ENCODE peak calls at places on chromosome 7, in five cellular contexts. One of them, this sample, is unnamed. For H3K4me1, the result is how much of the 10 kb centered on the place peaks cover.

GRCh38 chr7:149741629-149742028 is 31.8 kb downstream of the ZNF467 start:
- DNase-seq in RWPE2: no peak
- DNase-seq in ovary: no peak
- DNase-seq in Karpas-422: no peak
- DNase-seq in CD8-positive, alpha-beta memory T cell: no peak
- DNase-seq in this sample: peak

GRCh38 chr7:158403013-158403821 is 184.4 kb downstream of the PTPRN2 start:
- DNase-seq in RWPE2: no peak
- DNase-seq in ovary: no peak
- DNase-seq in Karpas-422: no peak
- DNase-seq in CD8-positive, alpha-beta memory T cell: no peak
- DNase-seq in this sample: no peak

GRCh38 chr7:48285365-48285764 is 114.1 kb downstream of the ABCA13 start:
- DNase-seq in RWPE2: no peak
- DNase-seq in ovary: no peak
- DNase-seq in Karpas-422: no peak
- DNase-seq in CD8-positive, alpha-beta memory T cell: no peak
- DNase-seq in this sample: no peak

GRCh38 chr7:64951250-64951848 is 39.5 kb downstream of the ZNF117 start:
- DNase-seq in RWPE2: no peak
- DNase-seq in ovary: no peak
- DNase-seq in Karpas-422: peak
- DNase-seq in CD8-positive, alpha-beta memory T cell: no peak
- DNase-seq in this sample: peak

GRCh38 chr7:124575181-124575580 is 190.4 kb downstream of the GPR37 start:
- DNase-seq in RWPE2: no peak
- DNase-seq in ovary: no peak
- DNase-seq in Karpas-422: no peak
- DNase-seq in CD8-positive, alpha-beta memory T cell: no peak
- DNase-seq in this sample: no peak

GRCh38 chr7:152189026-152189425 is 163.6 kb downstream of the GALNT11 start:
- DNase-seq in RWPE2: no peak
- DNase-seq in ovary: no peak
- DNase-seq in Karpas-422: no peak
- DNase-seq in CD8-positive, alpha-beta memory T cell: no peak
- DNase-seq in this sample: no peak

GRCh38 chr7:19099194-19099593 is 18.2 kb downstream of the TWIST1 start:
- DNase-seq in RWPE2: no peak
- DNase-seq in ovary: no peak
- DNase-seq in Karpas-422: no peak
- DNase-seq in CD8-positive, alpha-beta memory T cell: no peak
- DNase-seq in this sample: no peak

GRCh38 chr7:100691676-100692577 is 2.1 kb downstream of the GIGYF1 start:
- DNase-seq in RWPE2: no peak
- DNase-seq in ovary: peak
- DNase-seq in Karpas-422: peak
- DNase-seq in CD8-positive, alpha-beta memory T cell: peak
- DNase-seq in this sample: peak

GRCh38 chr7:38311329-38311937 is 38.0 kb upstream of the TARP start:
- DNase-seq in RWPE2: no peak
- DNase-seq in ovary: peak
- DNase-seq in Karpas-422: no peak
- DNase-seq in CD8-positive, alpha-beta memory T cell: no peak
- DNase-seq in this sample: no peak

GRCh38 chr7:148144827-148145226 is 445.7 kb upstream of the C7orf33 start:
- DNase-seq in RWPE2: no peak
- DNase-seq in ovary: no peak
- DNase-seq in Karpas-422: no peak
- DNase-seq in CD8-positive, alpha-beta memory T cell: no peak
- DNase-seq in this sample: no peak

GRCh38 chr7:107528461-107528860 is 35.3 kb downstream of the COG5 start:
- DNase-seq in RWPE2: no peak
- DNase-seq in ovary: no peak
- DNase-seq in Karpas-422: peak
- DNase-seq in CD8-positive, alpha-beta memory T cell: no peak
- DNase-seq in this sample: no peak

GRCh38 chr7:127995157-127995865 is 35.9 kb downstream of the LRRC4 start:
- DNase-seq in RWPE2: no peak
- DNase-seq in ovary: peak
- DNase-seq in Karpas-422: no peak
- DNase-seq in CD8-positive, alpha-beta memory T cell: no peak
- DNase-seq in this sample: no peak

GRCh38 chr7:5296627-5297226 is 14.0 kb downstream of the SLC29A4 start:
- DNase-seq in RWPE2: no peak
- DNase-seq in ovary: no peak
- DNase-seq in Karpas-422: peak
- DNase-seq in CD8-positive, alpha-beta memory T cell: peak
- DNase-seq in this sample: no peak

GRCh38 chr7:17466201-17466600 is 167.7 kb downstream of the AHR start:
- DNase-seq in RWPE2: no peak
- DNase-seq in ovary: no peak
- DNase-seq in Karpas-422: no peak
- DNase-seq in CD8-positive, alpha-beta memory T cell: no peak
- DNase-seq in this sample: no peak

GRCh38 chr7:19538036-19538435 is 170.8 kb downstream of the POLR1F start:
- DNase-seq in RWPE2: no peak
- DNase-seq in ovary: no peak
- DNase-seq in Karpas-422: no peak
- DNase-seq in CD8-positive, alpha-beta memory T cell: no peak
- DNase-seq in this sample: no peak

GRCh38 chr7:26603631-26604030 is 260.8 kb downstream of the SKAP2 start:
- DNase-seq in RWPE2: no peak
- DNase-seq in ovary: no peak
- DNase-seq in Karpas-422: no peak
- DNase-seq in CD8-positive, alpha-beta memory T cell: no peak
- DNase-seq in this sample: no peak

GRCh38 chr7:74477188-74477587 is 23.5 kb downstream of the GTF2IRD1 start:
- DNase-seq in RWPE2: no peak
- DNase-seq in ovary: no peak
- DNase-seq in Karpas-422: no peak
- DNase-seq in CD8-positive, alpha-beta memory T cell: no peak
- DNase-seq in this sample: no peak
- H3K4me3 ChIP-seq in RWPE2: no peak
- H3K4me3 ChIP-seq in ovary: no peak
- H3K4me3 ChIP-seq in Karpas-422: no peak
- H3K4me3 ChIP-seq in CD8-positive, alpha-beta memory T cell: no peak
- H3K4me3 ChIP-seq in this sample: no peak

DNA sequence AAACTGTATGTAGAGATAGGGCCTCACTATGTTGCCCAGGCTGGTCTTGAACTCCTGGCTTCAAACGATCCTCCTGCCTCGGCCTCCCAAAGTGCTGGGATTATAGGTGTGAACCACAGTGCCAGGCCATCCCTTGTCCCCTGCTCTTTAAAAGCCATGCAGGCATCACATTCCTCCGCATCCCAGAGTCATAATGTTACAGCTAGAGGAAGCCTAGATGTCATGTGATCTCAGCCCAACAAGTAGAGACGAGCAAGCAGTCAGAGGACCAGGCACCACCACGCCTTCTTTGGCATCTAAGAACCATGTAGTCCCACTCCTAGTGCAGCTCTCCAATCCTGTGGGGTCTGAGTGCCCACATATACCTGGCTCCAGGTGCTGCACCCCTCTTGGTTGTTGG is 13.1 kb downstream of the PODXL start:
- DNase-seq in RWPE2: no peak
- DNase-seq in ovary: no peak
- DNase-seq in Karpas-422: no peak
- DNase-seq in CD8-positive, alpha-beta memory T cell: no peak
- DNase-seq in this sample: no peak
- H3K4me1 ChIP-seq in RWPE2: under half
- H3K4me1 ChIP-seq in ovary: under half
- H3K4me1 ChIP-seq in Karpas-422: under half
- H3K4me1 ChIP-seq in CD8-positive, alpha-beta memory T cell: under half
- H3K4me1 ChIP-seq in this sample: under half

GRCh38 chr7:141014091-141014490 is 661 bp downstream of the MRPS33 start:
- DNase-seq in RWPE2: no peak
- DNase-seq in ovary: no peak
- DNase-seq in Karpas-422: peak
- DNase-seq in CD8-positive, alpha-beta memory T cell: no peak
- DNase-seq in this sample: peak
- H3K4me3 ChIP-seq in RWPE2: peak
- H3K4me3 ChIP-seq in ovary: peak
- H3K4me3 ChIP-seq in Karpas-422: peak
- H3K4me3 ChIP-seq in CD8-positive, alpha-beta memory T cell: peak
- H3K4me3 ChIP-seq in this sample: peak

GRCh38 chr7:50309736-50310135 is 5.2 kb downstream of the IKZF1 start:
- DNase-seq in RWPE2: no peak
- DNase-seq in ovary: no peak
- DNase-seq in Karpas-422: peak
- DNase-seq in CD8-positive, alpha-beta memory T cell: no peak
- DNase-seq in this sample: no peak

GRCh38 chr7:50310361-50310760 is 5.8 kb downstream of the IKZF1 start:
- DNase-seq in RWPE2: no peak
- DNase-seq in ovary: no peak
- DNase-seq in Karpas-422: peak
- DNase-seq in CD8-positive, alpha-beta memory T cell: no peak
- DNase-seq in this sample: no peak

GRCh38 chr7:50307368-50308012 is 3.0 kb downstream of the IKZF1 start:
- DNase-seq in RWPE2: no peak
- DNase-seq in ovary: no peak
- DNase-seq in Karpas-422: peak
- DNase-seq in CD8-positive, alpha-beta memory T cell: peak
- DNase-seq in this sample: peak

GRCh38 chr7:50308301-50309129 is 4.0 kb downstream of the IKZF1 start:
- DNase-seq in RWPE2: no peak
- DNase-seq in ovary: no peak
- DNase-seq in Karpas-422: peak
- DNase-seq in CD8-positive, alpha-beta memory T cell: no peak
- DNase-seq in this sample: no peak

GRCh38 chr7:50309130-50309478 is 4.6 kb downstream of the IKZF1 start:
- DNase-seq in RWPE2: no peak
- DNase-seq in ovary: no peak
- DNase-seq in Karpas-422: peak
- DNase-seq in CD8-positive, alpha-beta memory T cell: no peak
- DNase-seq in this sample: no peak
- H3K4me1 ChIP-seq in RWPE2: under half
- H3K4me1 ChIP-seq in ovary: under half
- H3K4me1 ChIP-seq in Karpas-422: half or more
- H3K4me1 ChIP-seq in CD8-positive, alpha-beta memory T cell: half or more
- H3K4me1 ChIP-seq in this sample: under half

DNA sequence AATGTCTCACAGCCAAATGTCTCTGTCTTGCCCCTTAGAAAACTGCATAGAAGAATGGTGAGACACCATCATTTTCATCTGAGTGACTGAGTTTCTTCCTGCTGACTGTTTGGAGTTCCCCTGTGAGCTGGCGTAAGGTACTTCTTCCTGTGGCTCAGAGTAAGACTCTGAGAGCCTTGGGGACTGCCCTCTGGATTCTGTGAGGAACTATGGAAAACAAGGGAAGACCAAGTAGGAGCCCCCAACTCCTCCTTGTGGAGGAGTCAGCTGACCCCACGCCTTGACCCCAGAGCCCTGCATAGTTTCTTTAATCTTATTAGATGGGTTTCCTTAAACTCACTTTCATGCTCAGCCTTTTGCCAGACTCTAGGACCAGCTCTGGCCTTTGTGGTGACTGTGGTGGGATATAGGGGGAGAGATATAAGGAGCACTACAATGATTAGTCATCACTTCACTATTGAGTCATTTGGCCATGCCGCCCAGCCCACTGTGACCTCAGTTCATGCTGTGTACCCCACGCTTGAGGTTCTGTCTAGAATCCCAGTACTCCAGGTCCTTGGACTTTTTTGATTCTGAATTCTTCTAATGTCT is 51.8 kb upstream of the FAM133B start:
- DNase-seq in RWPE2: no peak
- DNase-seq in ovary: no peak
- DNase-seq in Karpas-422: no peak
- DNase-seq in CD8-positive, alpha-beta memory T cell: peak
- DNase-seq in this sample: no peak
- H3K4me3 ChIP-seq in RWPE2: no peak
- H3K4me3 ChIP-seq in ovary: no peak
- H3K4me3 ChIP-seq in Karpas-422: no peak
- H3K4me3 ChIP-seq in CD8-positive, alpha-beta memory T cell: no peak
- H3K4me3 ChIP-seq in this sample: no peak

This sample was measured in small intestine.